ENCODE peak calls at places on chromosome 1, in eight cellular contexts. Q is CD8-positive, alpha-beta memory T cell; Y is osteoblast; O is ascending aorta; N is ovary; P is lower lobe of right lung; T is cardiac muscle cell; A is PC-9. R is an unnamed sample.

GRCh38 chr1:210647406-210648333 is 319.0 kb downstream of the HHAT start:
- DNase-seq in P (no peak), O (no peak), T (no peak), Q (no peak), Y (peak; percentile 66), N (no peak), A (no peak), R (peak; percentile 14)

GRCh38 chr1:6208723-6209660 is 3.1 kb downstream of the RNF207 start:
- DNase-seq in N (no peak), Y (peak; percentile 97), A (no peak), P (peak; percentile 65), T (peak; percentile 51), Q (no peak), O (no peak), R (peak; percentile 55)

GRCh38 chr1:169610110-169610509 is 19.8 kb downstream of the SELP start:
- DNase-seq in Y (no peak), O (no peak), N (no peak), A (no peak), T (no peak), Q (no peak), P (no peak), R (no peak)

GRCh38 chr1:40646385-40646784 is 19.1 kb downstream of the RIMS3 start:
- DNase-seq in P (no peak), Q (no peak), O (no peak), T (no peak), N (no peak), Y (peak; percentile 95), A (no peak), R (peak; percentile 71)

GRCh38 chr1:11543392-11543791 is 64.4 kb downstream of the DISP3 start:
- DNase-seq in O (no peak), N (no peak), Y (peak; percentile 74), P (no peak), T (no peak), Q (no peak), A (no peak), R (no peak)

GRCh38 chr1:25700626-25701025 is 84.0 kb downstream of the MAN1C1 start:
- DNase-seq in O (no peak), T (peak; percentile 41), Q (no peak), A (no peak), Y (no peak), P (no peak), N (no peak), R (peak; percentile 24)

GRCh38 chr1:168918860-168919741 is 187.4 kb upstream of the ATP1B1 start:
- DNase-seq in O (no peak), N (no peak), A (no peak), Q (no peak), P (no peak), Y (no peak), T (no peak), R (peak; percentile 48)

GRCh38 chr1:223425550-223425949 is 32.3 kb downstream of the CCDC185 start:
- DNase-seq in N (no peak), Y (no peak), O (no peak), A (no peak), T (no peak), P (no peak), Q (no peak), R (no peak)

GRCh38 chr1:28313710-28314510 is 14.9 kb upstream of the MED18 start:
- DNase-seq in P (peak; percentile 86), T (no peak), Y (peak; percentile 76), N (no peak), A (peak; percentile 90), Q (no peak), O (peak; percentile 69), R (peak; percentile 84)

GRCh38 chr1:35371506-35371905 is 103.0 kb downstream of the ZMYM4 start:
- DNase-seq in Q (no peak), A (no peak), T (no peak), N (no peak), Y (peak; percentile 52), P (no peak), O (no peak), R (no peak)

GRCh38 chr1:247448107-247448778 is 9.7 kb downstream of the OR2B11 start:
- DNase-seq in P (peak; percentile 80), N (peak; percentile 41), A (peak; percentile 47), O (peak; percentile 73), Q (no peak), T (peak; percentile 63), Y (peak; percentile 89), R (peak; percentile 68)

DNA sequence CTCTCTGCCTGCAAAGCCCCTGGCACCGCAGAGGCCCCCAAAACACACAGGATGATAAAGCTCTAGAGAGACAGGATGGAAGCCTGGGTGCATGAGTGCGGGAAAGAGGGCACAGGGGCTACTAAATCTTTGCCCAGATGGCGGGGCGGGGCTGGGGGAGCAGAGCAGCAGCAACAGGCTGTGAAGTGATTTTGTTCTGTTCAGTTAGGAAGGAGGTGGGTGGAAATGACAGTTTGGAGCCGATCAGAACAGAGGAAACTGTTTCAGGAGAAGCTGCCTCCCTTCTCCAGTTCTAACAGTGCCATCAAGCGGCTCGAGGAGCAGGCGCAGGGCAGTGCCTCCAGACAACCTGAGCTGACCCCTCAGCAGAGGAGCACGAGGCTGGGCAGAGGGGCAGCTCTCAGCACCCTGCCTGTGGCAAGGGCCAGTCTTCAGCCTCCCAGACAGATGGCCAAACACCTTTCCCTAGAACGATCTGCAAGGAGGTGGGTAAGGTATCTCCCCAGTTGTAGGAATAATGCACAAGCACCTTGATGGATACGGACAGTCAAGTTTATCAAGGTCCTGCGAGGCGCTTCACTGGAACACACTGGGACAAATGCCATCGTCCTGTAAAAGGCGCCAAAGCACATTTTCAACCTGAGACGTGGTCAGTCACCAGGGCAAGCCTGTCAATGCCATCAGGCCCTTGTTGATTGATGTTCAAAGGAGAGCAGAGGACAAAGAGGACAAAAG is 44.9 kb downstream of the TOMM20 start:
- DNase-seq in N (peak; percentile 78), T (peak; percentile 88), Y (peak; percentile 91), P (peak; percentile 88), O (peak; percentile 94), A (peak; percentile 86), Q (peak; percentile 76), R (peak; percentile 96)
- H3K4me3 ChIP-seq in N (peak overlapping the region; percentile 19), T (no peak overlapping the region), Y (peak overlapping the region; percentile 31), P (peak overlapping the region; percentile 43), O (peak overlapping the region; percentile 54), A (peak overlapping the region; percentile 34), Q (no peak overlapping the region), R (peak overlapping the region; percentile 36)

GRCh38 chr1:153245466-153245865 is 14.0 kb upstream of the LORICRIN start:
- DNase-seq in Q (no peak), O (no peak), Y (no peak), T (no peak), A (no peak), N (no peak), P (no peak), R (no peak)
- H3K4me3 ChIP-seq in Q (no peak overlapping the region), O (no peak overlapping the region), Y (no peak overlapping the region), T (no peak overlapping the region), A (no peak overlapping the region), N (no peak overlapping the region), P (no peak overlapping the region), R (no peak overlapping the region)

GRCh38 chr1:66380452-66381212 is 153.3 kb upstream of the SGIP1 start:
- DNase-seq in N (no peak), Q (no peak), O (no peak), T (no peak), Y (peak; percentile 53), A (no peak), P (no peak), R (peak; percentile 28)
- H3K4me3 ChIP-seq in N (no peak overlapping the region), Q (no peak overlapping the region), O (no peak overlapping the region), T (no peak overlapping the region), Y (peak overlapping the region; percentile 21), A (no peak overlapping the region), P (no peak overlapping the region), R (no peak overlapping the region)

GRCh38 chr1:19665044-19665455 is 375 bp downstream of the HTR6 start:
- DNase-seq in P (no peak), T (no peak), N (no peak), A (no peak), Q (no peak), Y (peak; percentile 80), O (no peak), R (no peak)
- H3K4me3 ChIP-seq in P (peak overlapping the region; percentile 11), T (peak overlapping the region; percentile 29), N (peak overlapping the region; percentile 14), A (no peak overlapping the region), Q (no peak overlapping the region), Y (no peak overlapping the region), O (peak overlapping the region; percentile 59), R (no peak overlapping the region)

GRCh38 chr1:239386453-239387303 is at the start of gene CHRM3:
- DNase-seq in T (peak; percentile 67), A (no peak), N (peak; percentile 69), Q (no peak), P (peak; percentile 79), O (no peak), Y (peak; percentile 80), R (peak; percentile 3)
- H3K4me3 ChIP-seq in T (peak within 1 kb of the TSS; percentile 27), A (no peak within 1 kb of the TSS), N (peak within 1 kb of the TSS; percentile 71), Q (no peak within 1 kb of the TSS), P (peak within 1 kb of the TSS; percentile 63), O (peak within 1 kb of the TSS; percentile 53), Y (peak within 1 kb of the TSS; percentile 12), R (no peak within 1 kb of the TSS)

DNA sequence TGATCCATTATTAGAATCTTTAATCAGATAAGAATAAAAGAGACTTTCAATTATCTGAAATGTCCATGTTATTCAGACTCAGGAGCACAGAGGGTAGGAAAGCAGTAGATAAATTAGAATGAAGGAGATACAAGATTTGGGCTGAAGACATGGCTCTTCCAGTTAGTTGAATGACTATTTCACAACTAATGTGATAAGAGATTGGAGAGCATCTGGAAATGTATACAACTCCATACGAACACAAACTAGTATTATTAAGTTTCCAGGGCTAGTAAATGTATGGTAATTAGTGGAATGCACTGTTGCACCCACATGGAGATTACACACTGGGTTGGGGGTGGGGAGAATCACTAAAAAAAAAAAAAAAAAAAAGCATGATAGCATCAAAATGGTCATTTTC is 618.0 kb downstream of the KIF26B start:
- DNase-seq in Y (no peak), A (no peak), N (no peak), T (no peak), O (no peak), P (no peak), Q (no peak), R (no peak)
- H3K4me3 ChIP-seq in Y (no peak overlapping the region), A (no peak overlapping the region), N (no peak overlapping the region), T (no peak overlapping the region), O (no peak overlapping the region), P (no peak overlapping the region), Q (no peak overlapping the region), R (no peak overlapping the region)